ENCODE peak calls at places on chromosomes 1 and 21, in six cellular contexts. N, Q, J, P, G and Z are unnamed samples.

GRCh38 chr1:33169290-33170055 is 12.4 kb downstream of the TRIM62 start:
- DNase-seq in G (no peak), N (peak), P (no peak), J (no peak), Q (peak), Z (peak)

GRCh38 chr1:46442317-46443161 is 47.1 kb upstream of the DMBX1 start:
- DNase-seq in P (peak), G (peak), J (peak), Q (peak), N (peak), Z (peak)

GRCh38 chr1:234713859-234714258 is 103.9 kb upstream of the IRF2BP2 start:
- DNase-seq in N (no peak), Q (no peak), J (no peak), G (no peak), P (no peak), Z (no peak)

GRCh38 chr1:153742411-153743142 is 14.7 kb downstream of the INTS3 start:
- DNase-seq in N (peak), G (peak), P (no peak), Q (no peak), J (peak), Z (peak)

GRCh38 chr1:36866168-36866814 is 168.0 kb downstream of the GRIK3 start:
- DNase-seq in J (no peak), N (no peak), Q (no peak), P (no peak), G (no peak), Z (peak)

GRCh38 chr1:228430243-228430642 is 13.6 kb upstream of the TRIM17 start:
- DNase-seq in G (no peak), J (no peak), N (no peak), Q (no peak), P (peak), Z (no peak)

GRCh38 chr1:53619811-53620619 is 118.9 kb downstream of the GLIS1 start:
- DNase-seq in Q (peak), J (no peak), G (no peak), P (no peak), N (peak), Z (peak)

GRCh38 chr1:192766009-192766625 is 42.7 kb upstream of the RGS2 start:
- DNase-seq in N (peak), Q (no peak), P (peak), G (no peak), J (no peak), Z (peak)

GRCh38 chr21:36079010-36079649 is 9.3 kb downstream of the CBR1 start:
- DNase-seq in Q (no peak), P (no peak), N (no peak), J (no peak), G (no peak), Z (no peak)
- H3K4me3 ChIP-seq in Q (no peak), P (no peak), N (no peak), J (no peak), G (no peak), Z (no peak)

GRCh38 chr1:24702511-24703293 is 42.5 kb upstream of the CLIC4 start:
- DNase-seq in N (peak), J (no peak), G (no peak), P (peak), Q (no peak), Z (peak)

GRCh38 chr1:24708938-24709337 is 36.3 kb upstream of the CLIC4 start:
- DNase-seq in P (no peak), Q (no peak), G (no peak), J (no peak), N (no peak), Z (no peak)

GRCh38 chr1:24704411-24705259 is 40.6 kb upstream of the CLIC4 start:
- DNase-seq in G (no peak), N (no peak), P (peak), Q (no peak), J (no peak), Z (peak)

GRCh38 chr1:24707659-24708058 is 37.6 kb upstream of the CLIC4 start:
- DNase-seq in N (no peak), G (no peak), J (no peak), P (no peak), Q (no peak), Z (peak)

GRCh38 chr1:24705260-24706073 is 39.8 kb upstream of the CLIC4 start:
- DNase-seq in N (no peak), G (no peak), J (no peak), P (peak), Q (peak), Z (peak)
- H3K4me3 ChIP-seq in N (peak), G (no peak), J (no peak), P (peak), Q (no peak), Z (peak)

DNA sequence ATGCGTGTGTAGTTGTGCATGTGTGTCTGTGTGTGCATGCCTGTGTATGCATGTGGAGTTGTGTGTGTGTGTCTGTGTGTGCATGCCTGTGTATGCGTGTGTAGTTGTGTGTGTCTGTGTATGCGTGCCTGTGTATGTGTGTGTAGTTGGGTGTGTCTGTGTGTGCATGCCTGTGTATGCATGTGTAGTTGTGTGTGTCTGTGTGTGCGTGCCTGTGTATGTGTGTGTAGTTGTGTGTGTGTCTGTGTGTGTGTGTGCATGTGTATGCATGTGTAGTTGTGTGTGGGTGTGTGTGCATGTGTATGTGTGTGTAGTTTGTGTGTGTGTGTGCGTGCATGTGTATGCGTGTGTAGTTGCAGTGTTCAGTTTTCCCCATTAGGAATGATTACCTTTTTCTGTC is 162.0 kb downstream of the URB2 start:
- DNase-seq in G (no peak), Q (no peak), J (no peak), P (no peak), N (no peak), Z (no peak)
- H3K4me3 ChIP-seq in G (no peak), Q (no peak), J (no peak), P (no peak), N (no peak), Z (no peak)

GRCh38 chr1:50827546-50827945 is 132.5 kb downstream of the FAF1 start:
- DNase-seq in G (no peak), N (no peak), J (no peak), Q (no peak), P (no peak), Z (no peak)

GRCh38 chr1:50820545-50820944 is 139.5 kb downstream of the FAF1 start:
- DNase-seq in J (no peak), Q (no peak), P (no peak), G (no peak), N (no peak), Z (no peak)

DNA sequence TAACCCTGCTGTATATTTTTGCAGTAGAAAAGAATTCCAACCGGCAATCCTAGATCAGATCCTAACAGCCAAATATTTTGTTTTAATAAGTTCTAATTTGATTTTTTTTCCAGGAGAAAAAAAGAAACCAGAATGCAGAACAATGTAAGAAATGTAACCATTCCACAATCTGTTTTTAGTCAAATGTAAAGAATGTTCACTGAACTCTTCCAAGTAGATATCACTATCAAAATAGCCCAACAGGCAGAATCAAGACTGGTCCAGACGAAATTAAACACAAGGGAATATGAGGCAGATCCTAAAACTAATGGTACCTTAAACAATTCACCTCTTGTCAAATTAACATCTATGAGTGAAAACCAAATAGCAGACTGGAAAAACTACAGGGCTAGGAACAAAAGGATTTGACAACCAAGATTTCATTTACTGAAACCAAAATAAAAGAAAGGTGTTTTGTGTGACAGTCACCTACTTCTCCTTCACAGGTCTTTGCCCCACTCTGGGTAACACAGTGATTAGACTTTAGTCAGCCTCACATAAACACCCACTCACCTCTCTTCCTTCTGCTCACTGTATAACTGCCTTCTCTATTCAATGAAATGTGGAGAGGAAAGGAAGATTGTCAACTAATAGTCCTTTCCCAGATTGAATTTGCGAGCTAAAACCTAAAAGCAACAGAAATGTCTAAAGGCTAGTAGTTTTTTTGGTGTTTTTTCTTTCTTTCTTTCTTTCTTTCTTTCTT is 137.9 kb downstream of the FAF1 start:
- DNase-seq in J (no peak), N (peak), P (peak), G (no peak), Q (no peak), Z (peak)
- H3K4me3 ChIP-seq in J (no peak), N (no peak), P (no peak), G (no peak), Q (no peak), Z (no peak)

DNA sequence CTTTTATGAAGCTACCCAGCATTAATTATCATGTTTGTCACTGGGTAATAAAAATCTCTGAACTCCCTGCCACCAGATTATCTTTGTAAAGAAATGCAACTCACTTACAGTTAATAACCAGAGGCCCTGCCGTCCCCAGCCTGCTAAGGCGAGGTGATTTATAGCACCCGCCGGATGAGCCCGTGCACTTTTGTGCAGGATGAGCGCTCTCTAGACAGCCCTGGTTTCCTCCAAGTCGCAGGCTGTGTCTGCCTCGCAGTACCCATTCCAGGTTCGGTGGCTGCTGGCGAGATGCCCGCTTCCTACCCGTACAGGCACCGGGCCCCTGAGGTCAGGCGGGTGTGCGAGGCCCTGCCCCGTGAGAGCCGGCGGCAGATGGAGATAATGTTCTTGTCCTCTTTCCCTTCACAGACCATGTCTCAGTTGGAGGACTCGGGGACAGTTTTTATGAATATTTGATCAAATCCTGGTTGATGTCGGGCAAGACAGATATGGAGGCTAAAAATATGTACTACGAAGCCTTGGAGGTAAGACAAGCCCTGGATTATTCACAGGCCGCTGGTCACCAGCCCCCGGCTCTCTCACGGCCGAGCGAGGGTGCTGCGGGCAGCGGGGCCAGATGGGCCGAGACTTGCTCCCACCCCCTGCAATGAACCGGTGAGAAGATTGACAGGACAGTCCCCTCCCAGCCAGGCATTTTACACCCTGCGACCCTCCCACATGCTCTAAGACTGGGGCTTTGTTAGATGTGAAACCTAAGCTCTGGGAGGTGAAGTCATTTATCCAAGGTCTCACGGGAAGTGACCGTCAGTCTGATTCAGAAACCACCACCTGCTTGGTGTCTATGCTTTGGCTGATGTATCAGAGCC is 28.5 kb upstream of the SELENON start:
- DNase-seq in Q (no peak), G (no peak), N (no peak), P (no peak), J (no peak), Z (no peak)
- H3K4me3 ChIP-seq in Q (no peak), G (no peak), N (no peak), P (no peak), J (no peak), Z (no peak)

DNA sequence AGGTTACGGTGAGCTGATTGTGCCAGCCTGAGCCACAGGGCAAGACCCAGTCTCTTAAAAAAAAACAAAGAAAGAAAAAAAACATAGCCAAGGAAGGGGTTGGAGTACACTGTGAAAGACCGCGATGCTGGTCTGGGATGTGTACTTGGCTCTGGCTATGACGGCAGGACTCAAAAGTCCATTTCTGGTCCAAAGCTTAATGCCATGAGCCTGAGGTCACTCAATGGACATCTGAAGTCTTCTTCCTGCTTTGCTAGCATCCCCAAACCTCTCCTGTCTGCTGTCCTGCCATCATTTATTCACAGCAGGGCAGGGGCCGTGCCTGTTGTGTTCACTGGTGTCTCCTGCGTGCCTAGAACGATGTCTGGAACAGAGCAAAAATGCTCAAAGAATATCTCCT is 1.5 kb upstream of the ARHGEF10L start:
- DNase-seq in Q (peak), J (no peak), P (no peak), G (no peak), N (no peak), Z (no peak)
- H3K4me3 ChIP-seq in Q (no peak), J (no peak), P (no peak), G (no peak), N (no peak), Z (no peak)

GRCh38 chr1:6690186-6690585 is 11.4 kb downstream of the DNAJC11 start:
- DNase-seq in P (no peak), N (no peak), Q (no peak), G (no peak), J (no peak), Z (no peak)
- H3K4me3 ChIP-seq in P (no peak), N (no peak), Q (no peak), G (no peak), J (no peak), Z (no peak)

GRCh38 chr1:226937940-226938725 is 2.0 kb upstream of the COQ8A start:
- DNase-seq in G (no peak), Q (peak), P (no peak), J (no peak), N (no peak), Z (no peak)
- H3K4me3 ChIP-seq in G (no peak), Q (no peak), P (no peak), J (no peak), N (no peak), Z (no peak)

DNA sequence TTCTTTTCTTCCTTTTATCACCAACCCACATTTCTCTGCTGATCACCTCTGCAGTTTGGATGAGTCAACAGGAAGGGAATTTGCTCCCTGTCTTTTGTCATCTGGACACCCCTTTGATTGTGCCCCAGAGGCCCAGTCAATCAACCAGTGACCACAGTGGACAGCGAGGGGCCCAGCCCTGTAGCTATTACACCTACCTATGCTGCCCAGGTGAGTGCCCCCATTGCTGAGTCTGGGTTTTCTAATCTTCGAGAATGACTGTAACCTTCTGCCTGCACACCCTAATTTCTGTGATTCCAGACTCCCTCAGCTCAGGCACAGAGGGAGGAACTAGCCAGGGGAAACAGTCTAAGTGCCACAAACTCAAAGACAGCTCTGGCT is 310.9 kb downstream of the AJAP1 start:
- DNase-seq in Q (no peak), J (no peak), P (no peak), G (no peak), N (no peak), Z (no peak)
- H3K4me3 ChIP-seq in Q (no peak), J (no peak), P (no peak), G (no peak), N (no peak), Z (no peak)

DNA sequence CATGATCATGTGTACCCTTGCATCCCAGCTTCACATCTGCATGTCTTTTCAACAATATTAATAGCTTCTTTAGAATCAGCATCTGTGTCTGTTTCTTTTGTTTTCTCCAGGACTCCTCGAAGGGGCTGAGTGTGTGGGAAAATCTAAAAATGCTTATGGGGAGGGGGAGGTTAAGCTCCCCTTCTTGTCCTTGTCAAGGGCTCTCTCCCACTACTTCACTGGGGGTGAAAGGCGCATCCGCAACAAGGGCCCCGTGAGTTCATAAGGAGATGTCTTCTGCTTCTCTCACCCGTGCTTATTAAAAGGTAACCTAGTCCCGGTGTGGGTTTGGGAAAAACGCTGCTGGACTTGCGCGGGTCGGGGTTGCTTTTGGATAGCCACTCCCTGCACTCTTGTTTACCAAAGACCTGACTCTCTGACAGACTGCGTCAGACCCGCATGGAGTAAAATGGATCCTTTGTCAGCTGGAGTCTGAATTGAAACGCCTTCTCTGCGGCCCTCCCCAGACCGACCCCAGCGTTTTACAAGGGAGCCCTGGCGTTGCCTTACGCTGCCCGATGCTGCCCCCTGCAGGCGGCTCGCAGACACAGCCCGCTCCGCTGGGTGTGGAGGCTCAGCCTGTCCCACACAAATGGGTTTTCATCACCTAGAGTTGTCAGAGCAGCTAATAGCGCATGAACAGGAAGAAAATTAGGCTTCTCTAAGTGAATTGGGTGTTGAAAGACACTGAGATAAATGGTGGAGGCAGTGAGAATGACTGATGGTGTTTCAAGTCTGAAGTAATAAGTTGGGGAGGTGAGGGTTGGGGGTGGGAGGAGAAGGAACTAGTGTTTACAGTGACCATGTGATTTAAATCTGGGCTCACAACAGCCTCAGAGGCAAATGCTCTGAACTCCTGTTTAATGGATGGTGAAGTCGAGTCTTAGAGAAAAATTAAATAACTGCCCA is 53.9 kb downstream of the IER5 start:
- DNase-seq in P (peak), G (peak), J (no peak), N (peak), Q (peak), Z (peak)
- H3K4me3 ChIP-seq in P (peak), G (peak), J (peak), N (peak), Q (peak), Z (peak)